ENCODE peak calls at places on chromosomes 3 and 15, in nine cellular contexts. G is CD8-positive, alpha-beta T cell; A is WERI-Rb-1; T is breast epithelium; I is fibroblast of mammary gland; D is cardiac fibroblast; Z is brain microvascular endothelial cell; X is HCT116; O is ovary. W is an unnamed sample.

GRCh38 chr15:75891895-75892294 is 11.8 kb upstream of the FBXO22 start:
- DNase-seq in D (peak), I (peak), T (no peak), G (no peak), A (no peak), Z (peak), O (no peak), X (no peak), W (peak)

GRCh38 chr3:101676219-101676764 is 640 bp downstream of the ZBTB11 start:
- DNase-seq in A (peak), G (peak), I (peak), Z (peak), T (peak), D (peak), X (peak), O (peak), W (peak)

GRCh38 chr15:74137544-74137920 is 7.1 kb downstream of the ISLR2 start:
- DNase-seq in Z (no peak), I (no peak), D (no peak), O (no peak), A (no peak), X (no peak), G (no peak), T (no peak), W (no peak)

GRCh38 chr3:168338176-168338575 is 242.5 kb upstream of the GOLIM4 start:
- DNase-seq in X (no peak), D (no peak), I (no peak), Z (no peak), O (no peak), T (no peak), G (no peak), A (no peak), W (no peak)

GRCh38 chr15:100196326-100197058 is 145.3 kb downstream of the ADAMTS17 start:
- DNase-seq in O (no peak), X (no peak), A (no peak), Z (no peak), D (no peak), T (no peak), I (no peak), G (no peak), W (no peak)

GRCh38 chr15:69823223-69823907 is 274.4 kb downstream of the TLE3 start:
- DNase-seq in I (peak), Z (peak), G (no peak), A (no peak), T (no peak), D (peak), X (peak), O (no peak), W (peak)

GRCh38 chr3:17755836-17756235 is 13.4 kb upstream of the TBC1D5 start:
- DNase-seq in G (no peak), T (no peak), D (no peak), Z (no peak), A (no peak), X (no peak), I (no peak), O (no peak), W (no peak)

GRCh38 chr3:48057521-48057920 is 41.3 kb upstream of the MAP4 start:
- DNase-seq in G (no peak), Z (no peak), T (no peak), O (no peak), I (peak), D (no peak), X (no peak), A (no peak), W (no peak)

GRCh38 chr3:144590854-144591253 is 619.2 kb downstream of the DIPK2A start:
- DNase-seq in G (no peak), D (peak), O (no peak), Z (peak), T (no peak), I (peak), A (no peak), X (no peak), W (peak)

GRCh38 chr3:66372681-66373350 is 128.0 kb downstream of the LRIG1 start:
- DNase-seq in G (peak), D (peak), I (no peak), O (no peak), A (peak), Z (no peak), T (no peak), X (no peak), W (no peak)
- TF ChIP-seq CTCF in G (peak), D (peak), I (no peak), O (no peak), A (peak), Z (peak), T (no peak), X (no peak), W (no peak)

DNA sequence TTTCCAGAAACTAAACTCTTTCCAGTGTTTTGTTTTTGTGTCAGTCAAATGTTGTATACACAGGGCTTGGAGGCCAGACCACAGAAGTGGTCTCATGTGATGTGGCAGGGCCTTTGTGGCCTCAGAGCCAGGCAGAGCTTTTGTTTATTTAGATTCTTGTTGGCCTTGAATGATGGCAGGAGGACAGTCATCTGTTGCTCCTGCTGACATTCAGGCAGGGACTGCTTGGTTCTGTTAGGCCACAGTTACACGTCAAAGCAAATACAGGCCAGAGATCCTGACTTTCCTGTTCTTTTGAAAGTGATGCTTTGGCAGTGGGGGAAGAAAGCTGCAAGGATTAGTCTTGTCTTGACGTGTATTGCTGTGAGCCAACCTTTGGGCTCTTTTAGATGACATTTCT is 325.1 kb downstream of the CACNA2D3 start:
- DNase-seq in D (no peak), T (no peak), A (no peak), I (no peak), X (no peak), Z (no peak), G (no peak), O (no peak), W (no peak)
- TF ChIP-seq CTCF in D (no peak), T (no peak), A (no peak), I (no peak), X (no peak), Z (no peak), G (no peak), O (no peak), W (no peak)

GRCh38 chr3:140134231-140134630 is 199.2 kb downstream of the CLSTN2 start:
- DNase-seq in I (no peak), A (peak), O (no peak), D (no peak), T (no peak), Z (no peak), G (no peak), X (no peak), W (no peak)

GRCh38 chr3:140131895-140132294 is 196.9 kb downstream of the CLSTN2 start:
- DNase-seq in X (no peak), Z (no peak), D (no peak), T (no peak), I (no peak), G (no peak), A (no peak), O (no peak), W (no peak)

GRCh38 chr3:140129885-140130284 is 194.9 kb downstream of the CLSTN2 start:
- DNase-seq in A (no peak), Z (no peak), G (no peak), O (no peak), X (no peak), I (no peak), D (no peak), T (no peak), W (no peak)

DNA sequence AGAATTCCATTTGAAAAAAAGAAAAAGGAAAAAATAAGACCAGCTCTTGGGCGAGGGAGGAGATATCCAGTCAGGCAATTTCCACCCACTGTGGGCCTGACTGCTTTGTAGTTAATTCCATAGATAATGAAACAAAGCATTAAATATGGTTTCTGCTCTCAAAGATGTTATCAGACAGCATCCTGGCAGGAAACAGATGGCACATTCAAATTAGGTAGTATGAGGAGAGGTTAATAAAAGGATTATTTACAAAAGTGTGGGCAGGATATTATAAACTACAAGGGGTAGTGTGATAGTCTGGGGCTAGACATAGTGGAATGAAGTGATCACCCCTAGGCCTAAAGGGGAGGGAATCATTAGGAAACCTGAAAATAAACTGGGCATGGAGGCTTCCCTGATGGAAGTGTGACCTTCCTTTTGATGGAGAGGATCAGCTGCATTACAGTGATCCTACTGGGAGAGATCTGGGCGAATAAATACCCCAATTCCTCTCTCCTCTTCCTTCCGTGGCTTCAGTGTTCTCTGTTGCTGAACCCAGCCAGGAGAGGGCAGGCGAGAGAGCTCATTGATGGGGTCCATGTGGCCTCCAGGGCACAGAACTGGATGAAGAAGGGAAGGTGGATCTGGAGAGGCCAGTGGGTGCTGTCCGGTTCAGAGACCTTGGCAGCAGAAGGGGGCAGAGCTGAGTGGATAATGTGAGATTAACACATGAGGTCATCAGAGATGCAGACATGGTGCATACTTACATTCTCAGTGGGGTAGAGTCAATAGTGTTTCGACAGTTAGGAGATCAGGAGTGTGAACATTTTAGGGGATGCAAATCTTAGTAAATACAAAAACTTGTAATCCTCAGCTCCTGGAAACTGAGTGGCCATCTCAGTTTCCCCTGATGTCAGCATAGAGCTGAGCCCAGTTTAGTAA is 193.5 kb downstream of the CLSTN2 start:
- DNase-seq in D (peak), T (no peak), I (peak), G (no peak), Z (peak), A (peak), X (peak), O (no peak), W (peak)
- TF ChIP-seq CTCF in D (peak), T (no peak), I (peak), G (no peak), Z (peak), A (peak), X (peak), O (no peak), W (peak)

DNA sequence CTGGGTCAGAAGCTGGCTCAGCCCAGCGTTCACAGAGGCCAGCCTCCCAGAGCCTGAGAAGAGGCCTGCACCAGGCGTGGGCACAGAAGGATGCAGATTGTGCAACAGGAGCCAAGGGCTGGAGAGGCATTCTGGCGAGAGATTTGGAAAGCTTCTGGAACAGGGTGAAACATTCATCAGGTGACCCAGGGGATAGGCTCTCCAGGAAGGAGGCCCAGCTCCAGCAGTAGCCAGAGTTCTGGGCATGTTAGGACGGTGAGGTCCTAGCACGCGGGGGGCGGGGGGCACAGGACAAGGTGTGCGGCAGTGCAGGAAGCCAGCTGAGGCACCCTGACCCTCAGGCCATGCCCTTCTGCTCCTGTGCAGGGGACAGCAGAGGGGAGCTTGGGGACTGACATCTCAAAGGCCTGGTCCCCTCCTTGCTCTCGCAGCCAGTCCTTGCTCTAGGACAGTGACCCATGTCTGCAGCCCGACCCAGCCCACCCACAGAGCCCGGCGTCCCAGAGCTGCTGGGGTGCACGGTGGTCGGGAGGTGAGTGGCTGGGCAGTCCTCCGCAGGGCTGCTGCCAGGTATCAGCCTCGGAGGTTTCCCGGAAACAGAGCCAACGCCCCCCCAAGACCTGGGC is 111.7 kb upstream of the KLF13 start:
- DNase-seq in G (no peak), T (no peak), O (no peak), Z (no peak), A (no peak), D (peak), I (peak), X (no peak), W (peak)
- TF ChIP-seq CTCF in G (no peak), T (no peak), O (no peak), Z (no peak), A (no peak), D (no peak), I (no peak), X (no peak), W (no peak)

GRCh38 chr3:142445816-142446254 is 2.0 kb downstream of the XRN1 start:
- DNase-seq in X (no peak), G (no peak), Z (peak), I (peak), D (peak), O (no peak), A (no peak), T (no peak), W (peak)

GRCh38 chr3:142450192-142450591 is 2.4 kb upstream of the XRN1 start:
- DNase-seq in T (no peak), X (no peak), Z (no peak), A (no peak), D (no peak), I (no peak), O (no peak), G (no peak), W (no peak)

GRCh38 chr3:142448424-142448823 is 587 bp upstream of the XRN1 start:
- DNase-seq in X (no peak), I (no peak), G (no peak), Z (no peak), A (no peak), D (no peak), O (no peak), T (no peak), W (no peak)

GRCh38 chr3:142447308-142447851 is 457 bp downstream of the XRN1 start:
- DNase-seq in T (no peak), O (no peak), I (peak), Z (peak), X (peak), A (no peak), D (peak), G (peak), W (peak)

DNA sequence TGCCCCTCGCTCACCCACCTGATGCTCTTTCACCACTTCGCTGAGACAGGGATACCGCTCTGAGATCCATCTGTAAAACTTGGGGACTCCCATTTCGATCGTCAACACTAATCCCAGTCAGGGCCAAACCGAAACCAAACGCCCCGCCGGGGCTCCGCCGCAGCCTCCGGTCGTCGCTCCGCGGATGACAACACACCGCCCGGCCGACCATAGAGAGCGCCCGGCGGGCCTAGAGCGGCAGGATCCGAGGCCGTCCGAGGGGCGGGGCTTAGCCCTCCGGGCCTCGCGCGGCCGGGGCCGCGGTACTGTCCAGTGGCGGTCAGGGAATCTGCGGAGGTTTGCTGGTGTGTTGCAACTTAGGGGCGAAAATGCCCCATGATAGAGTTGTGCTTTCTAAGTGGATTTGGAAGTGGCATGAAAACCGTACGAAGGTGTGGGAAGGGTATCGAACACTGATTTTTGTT is at the start of gene XRN1:
- DNase-seq in Z (peak), O (peak), X (peak), D (peak), G (peak), I (peak), A (peak), T (peak), W (peak)
- TF ChIP-seq CTCF in Z (no peak), O (no peak), X (no peak), D (no peak), G (no peak), I (no peak), A (no peak), T (no peak), W (no peak)

GRCh38 chr3:46293035-46293724 is 50.9 kb downstream of the CCR3 start:
- DNase-seq in G (no peak), X (no peak), I (no peak), O (no peak), T (no peak), Z (no peak), D (no peak), A (no peak), W (no peak)
- TF ChIP-seq CTCF in G (no peak), X (no peak), I (no peak), O (no peak), T (no peak), Z (peak), D (no peak), A (no peak), W (no peak)

DNA sequence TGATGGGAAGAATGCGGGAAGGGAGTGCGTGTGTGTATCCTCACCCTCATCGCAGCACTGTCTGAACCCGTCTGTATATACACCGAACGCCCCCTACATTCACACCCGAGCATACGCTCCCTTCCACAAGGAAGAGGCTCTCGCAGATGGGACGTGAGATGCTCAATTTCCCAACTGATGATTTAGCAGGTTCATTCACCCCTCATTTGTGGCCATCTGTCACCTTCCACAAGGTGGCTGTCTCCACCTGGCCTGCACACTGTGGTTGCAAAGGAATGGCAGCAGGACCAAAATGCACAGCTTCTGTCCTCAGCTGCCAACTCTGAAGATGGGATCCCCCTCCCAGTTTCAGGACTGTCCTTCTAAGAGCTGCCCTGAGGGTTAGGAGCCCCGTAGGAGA is 19.4 kb upstream of the SLC6A1 start:
- DNase-seq in A (no peak), D (no peak), T (no peak), X (no peak), I (no peak), G (no peak), O (no peak), Z (no peak), W (no peak)
- TF ChIP-seq CTCF in A (peak), D (no peak), T (no peak), X (peak), I (no peak), G (no peak), O (no peak), Z (no peak), W (no peak)

DNA sequence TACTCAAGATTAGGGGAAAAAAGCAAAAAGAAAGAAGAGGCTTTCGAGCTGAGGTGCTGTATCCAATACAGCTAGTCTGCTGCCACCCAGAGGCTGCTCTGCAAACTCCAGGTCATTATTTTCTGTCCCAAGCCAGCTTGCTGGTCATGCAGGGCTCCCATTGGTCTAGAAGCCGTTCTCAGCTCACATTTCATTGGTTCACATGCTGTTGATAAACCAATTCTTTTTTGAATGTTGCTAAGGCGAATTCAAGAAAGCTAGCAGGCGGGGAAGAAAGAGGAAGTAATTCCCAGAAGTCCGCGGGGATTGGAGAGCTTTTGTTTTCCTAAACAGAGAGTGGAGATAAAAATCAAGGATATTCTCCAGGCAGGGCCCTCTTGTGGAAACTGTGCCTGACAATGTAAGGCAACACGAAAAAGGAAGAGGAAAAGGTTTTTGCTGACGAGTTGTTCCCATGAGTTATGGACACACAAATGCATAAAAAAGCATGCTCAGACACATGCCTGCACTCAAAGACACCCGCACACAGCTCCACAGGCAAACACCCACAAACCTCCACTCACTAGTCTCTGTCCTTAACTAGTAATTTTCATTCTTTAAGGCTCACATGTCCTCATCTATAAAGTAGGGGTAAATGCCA is 33.4 kb downstream of the FSTL1 start:
- DNase-seq in X (peak), Z (peak), G (peak), D (peak), A (peak), O (peak), I (peak), T (peak), W (peak)
- TF ChIP-seq CTCF in X (peak), Z (peak), G (peak), D (peak), A (peak), O (peak), I (peak), T (peak), W (peak)

DNA sequence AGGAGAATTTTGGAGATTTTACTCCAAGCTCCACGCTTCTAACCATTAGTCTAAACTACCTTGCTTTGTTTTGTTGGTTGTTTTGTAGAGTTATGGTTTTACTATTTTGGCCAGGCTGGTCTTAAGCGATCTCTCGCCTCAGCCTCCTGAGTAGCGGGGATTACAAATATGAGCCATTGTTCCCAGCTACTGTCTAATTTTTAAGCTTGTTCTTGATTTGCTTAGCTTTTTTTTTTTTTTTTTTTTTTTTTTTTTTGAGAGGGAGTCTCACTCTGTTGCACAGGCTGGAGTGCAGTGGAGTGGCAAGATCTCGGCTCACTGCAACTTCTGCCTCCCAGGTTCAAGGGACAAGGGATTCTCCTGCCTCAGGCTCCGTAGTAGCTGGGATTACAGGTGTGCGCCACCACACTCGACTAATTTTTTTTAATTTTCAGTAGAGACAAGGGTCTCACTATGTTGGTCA is 28.5 kb downstream of the EFCAB12 start:
- DNase-seq in O (no peak), A (no peak), X (peak), G (no peak), Z (no peak), D (no peak), I (peak), T (no peak), W (peak)
- TF ChIP-seq CTCF in O (no peak), A (no peak), X (no peak), G (peak), Z (no peak), D (no peak), I (no peak), T (no peak), W (no peak)

W was measured in MCF 10A.